ENCODE peak calls at places on chromosomes 2 and 18, in six cellular contexts. One of them, this sample, is unnamed.

GRCh38 chr2:63763336-63764056 is 78.2 kb upstream of the UGP2 start:
- DNase-seq in NT2/D1: no peak
- DNase-seq in T-helper 1 cell: no peak
- DNase-seq in coronary artery: no peak
- DNase-seq in cardiac septum: no peak
- DNase-seq in stimulated activated CD4-positive, alpha-beta T cell treated with anti-CD3 and anti-CD28 coated beads, Interleukin-2, amount 100 ng/mL, for 24 hours: no peak
- DNase-seq in this sample: no peak

GRCh38 chr2:238462782-238463396 is 36.2 kb downstream of the ASB1 start:
- DNase-seq in NT2/D1: peak
- DNase-seq in T-helper 1 cell: no peak
- DNase-seq in coronary artery: no peak
- DNase-seq in cardiac septum: no peak
- DNase-seq in stimulated activated CD4-positive, alpha-beta T cell treated with anti-CD3 and anti-CD28 coated beads, Interleukin-2, amount 100 ng/mL, for 24 hours: no peak
- DNase-seq in this sample: peak

GRCh38 chr18:23908827-23909226 is 105.7 kb upstream of the TTC39C start:
- DNase-seq in NT2/D1: no peak
- DNase-seq in T-helper 1 cell: no peak
- DNase-seq in coronary artery: no peak
- DNase-seq in cardiac septum: no peak
- DNase-seq in stimulated activated CD4-positive, alpha-beta T cell treated with anti-CD3 and anti-CD28 coated beads, Interleukin-2, amount 100 ng/mL, for 24 hours: no peak
- DNase-seq in this sample: no peak

GRCh38 chr18:59697236-59697932 is at the start of gene CCBE1:
- DNase-seq in NT2/D1: peak
- DNase-seq in T-helper 1 cell: no peak
- DNase-seq in coronary artery: no peak
- DNase-seq in cardiac septum: no peak
- DNase-seq in stimulated activated CD4-positive, alpha-beta T cell treated with anti-CD3 and anti-CD28 coated beads, Interleukin-2, amount 100 ng/mL, for 24 hours: peak
- DNase-seq in this sample: peak

GRCh38 chr2:226676618-226677017 is 123.0 kb downstream of the IRS1 start:
- DNase-seq in NT2/D1: no peak
- DNase-seq in T-helper 1 cell: no peak
- DNase-seq in coronary artery: no peak
- DNase-seq in cardiac septum: no peak
- DNase-seq in stimulated activated CD4-positive, alpha-beta T cell treated with anti-CD3 and anti-CD28 coated beads, Interleukin-2, amount 100 ng/mL, for 24 hours: no peak
- DNase-seq in this sample: no peak

GRCh38 chr2:121159291-121160144 is 125.5 kb downstream of the TFCP2L1 start:
- DNase-seq in NT2/D1: no peak
- DNase-seq in T-helper 1 cell: no peak
- DNase-seq in coronary artery: no peak
- DNase-seq in cardiac septum: peak
- DNase-seq in stimulated activated CD4-positive, alpha-beta T cell treated with anti-CD3 and anti-CD28 coated beads, Interleukin-2, amount 100 ng/mL, for 24 hours: no peak
- DNase-seq in this sample: no peak

GRCh38 chr18:58416704-58417683 is 211.9 kb downstream of the ALPK2 start:
- DNase-seq in NT2/D1: no peak
- DNase-seq in T-helper 1 cell: no peak
- DNase-seq in coronary artery: no peak
- DNase-seq in cardiac septum: no peak
- DNase-seq in stimulated activated CD4-positive, alpha-beta T cell treated with anti-CD3 and anti-CD28 coated beads, Interleukin-2, amount 100 ng/mL, for 24 hours: no peak
- DNase-seq in this sample: no peak

GRCh38 chr2:26269571-26270170 is 24.9 kb downstream of the HADHB start:
- DNase-seq in NT2/D1: no peak
- DNase-seq in T-helper 1 cell: no peak
- DNase-seq in coronary artery: no peak
- DNase-seq in cardiac septum: no peak
- DNase-seq in stimulated activated CD4-positive, alpha-beta T cell treated with anti-CD3 and anti-CD28 coated beads, Interleukin-2, amount 100 ng/mL, for 24 hours: no peak
- DNase-seq in this sample: no peak

GRCh38 chr2:10120158-10120937 is 2.2 kb upstream of the RRM2 start:
- DNase-seq in NT2/D1: peak
- DNase-seq in T-helper 1 cell: peak
- DNase-seq in coronary artery: peak
- DNase-seq in cardiac septum: peak
- DNase-seq in stimulated activated CD4-positive, alpha-beta T cell treated with anti-CD3 and anti-CD28 coated beads, Interleukin-2, amount 100 ng/mL, for 24 hours: peak
- DNase-seq in this sample: peak

GRCh38 chr2:191885650-191886049 is 38.8 kb upstream of the CAVIN2 start:
- DNase-seq in NT2/D1: no peak
- DNase-seq in T-helper 1 cell: no peak
- DNase-seq in coronary artery: no peak
- DNase-seq in cardiac septum: no peak
- DNase-seq in stimulated activated CD4-positive, alpha-beta T cell treated with anti-CD3 and anti-CD28 coated beads, Interleukin-2, amount 100 ng/mL, for 24 hours: no peak
- DNase-seq in this sample: no peak